ENCODE peak calls at places on chromosomes 7 and 10, in ten cellular contexts. N is AG09309, B is heart left ventricle, T is left ventricle myocardium inferior, H is fibroblast of pulmonary artery, P is uterus, X is PC-9, Y is adrenal gland, A is brain microvascular endothelial cell, M is transverse colon. K is an unnamed sample.
A peak's percentile ranks its signal among the peaks of the same experiment; 100 is the strongest.

GRCh38 chr7:135774284-135774683 is 25.7 kb upstream of the FAM180A start:
- DNase-seq in N (no peak), B (no peak), T (no peak), H (peak; percentile 60), P (no peak), X (peak; percentile 93), Y (no peak), A (no peak), M (peak; percentile 20), K (no peak)

GRCh38 chr10:117131390-117132327 is 6.4 kb downstream of the VAX1 start:
- DNase-seq in N (no peak), B (no peak), T (no peak), H (no peak), P (no peak), X (no peak), Y (no peak), A (no peak), M (peak; percentile 18), K (no peak)

GRCh38 chr10:7260412-7260900 is 150.4 kb downstream of the SFMBT2 start:
- DNase-seq in N (peak; percentile 83), B (peak; percentile 87), T (peak; percentile 56), H (peak; percentile 99), P (peak; percentile 78), X (no peak), Y (peak; percentile 94), A (peak; percentile 45), M (peak; percentile 44), K (peak; percentile 51)

GRCh38 chr10:33321516-33321915 is 13.0 kb downstream of the NRP1 start:
- DNase-seq in N (no peak), B (no peak), T (no peak), H (no peak), P (no peak), X (no peak), Y (no peak), A (no peak), M (no peak), K (no peak)

GRCh38 chr10:124693801-124694416 is 50.3 kb downstream of the FAM53B start:
- DNase-seq in N (no peak), B (peak; percentile 47), T (no peak), H (no peak), P (no peak), X (no peak), Y (no peak), A (no peak), M (no peak), K (no peak)

GRCh38 chr10:133201948-133202725 is 27.9 kb upstream of the UTF1 start:
- DNase-seq in N (no peak), B (no peak), T (no peak), H (no peak), P (no peak), X (no peak), Y (no peak), A (no peak), M (no peak), K (no peak)

GRCh38 chr7:157548691-157549265 is 212.0 kb downstream of the DNAJB6 start:
- DNase-seq in N (no peak), B (no peak), T (no peak), H (no peak), P (no peak), X (no peak), Y (no peak), A (no peak), M (no peak), K (no peak)

GRCh38 chr10:122373713-122374112 is 795 bp upstream of the PLEKHA1 start:
- DNase-seq in N (no peak), B (no peak), T (no peak), H (peak; percentile 30), P (no peak), X (no peak), Y (no peak), A (peak; percentile 8), M (peak; percentile 17), K (no peak)

GRCh38 chr10:35911954-35912353 is 269.9 kb upstream of the FZD8 start:
- DNase-seq in N (no peak), B (no peak), T (no peak), H (no peak), P (no peak), X (no peak), Y (no peak), A (no peak), M (no peak), K (no peak)

GRCh38 chr10:35912615-35913170 is 270.6 kb upstream of the FZD8 start:
- DNase-seq in N (peak; percentile 59), B (no peak), T (no peak), H (peak; percentile 52), P (peak; percentile 23), X (no peak), Y (no peak), A (no peak), M (no peak), K (no peak)

GRCh38 chr10:35921866-35922265 is 279.8 kb upstream of the FZD8 start:
- DNase-seq in N (no peak), B (no peak), T (no peak), H (no peak), P (no peak), X (no peak), Y (no peak), A (no peak), M (no peak), K (no peak)

GRCh38 chr10:35913628-35914027 is 271.5 kb upstream of the FZD8 start:
- DNase-seq in N (no peak), B (no peak), T (no peak), H (peak; percentile 28), P (no peak), X (no peak), Y (no peak), A (no peak), M (no peak), K (no peak)

DNA sequence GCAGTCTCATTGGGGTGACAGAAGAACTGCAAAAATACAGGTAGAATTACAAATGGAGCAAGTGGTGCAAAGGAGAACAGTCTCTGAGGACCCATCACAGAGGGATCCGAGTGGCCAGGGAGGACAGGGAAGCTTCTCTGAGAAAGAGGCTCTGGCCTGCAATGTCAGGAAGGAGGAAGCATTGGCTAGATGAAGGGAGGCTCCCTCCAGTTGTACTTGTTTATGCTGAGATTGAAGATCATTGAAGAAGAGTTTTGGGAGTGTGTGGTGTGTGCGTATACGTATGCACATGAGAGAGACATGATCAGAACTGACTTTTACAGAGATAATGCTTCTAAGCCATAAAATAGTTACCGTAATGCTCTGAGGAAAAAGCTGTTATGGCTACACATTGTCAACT is 274.7 kb upstream of the FZD8 start:
- DNase-seq in N (no peak), B (no peak), T (no peak), H (no peak), P (no peak), X (no peak), Y (no peak), A (no peak), M (no peak), K (no peak)
- TF ChIP-seq CTCF in N (peak; percentile 22), B (peak; percentile 42), T (peak; percentile 41), H (no peak), P (no peak), X (no peak), Y (no peak), A (peak; percentile 46), M (peak; percentile 29), K (no peak)

GRCh38 chr10:13827418-13827817 is 240.7 kb downstream of the PRPF18 start:
- DNase-seq in N (no peak), B (no peak), T (no peak), H (peak; percentile 39), P (no peak), X (no peak), Y (no peak), A (no peak), M (no peak), K (no peak)
- H3K4me3 ChIP-seq in N (no peak overlapping the region), B (peak overlapping the region; percentile 6), T (no peak overlapping the region), H (no peak overlapping the region), P (no peak overlapping the region), X (no peak overlapping the region), Y (no peak overlapping the region), A (no peak overlapping the region), M (no peak overlapping the region), K (no peak overlapping the region)

DNA sequence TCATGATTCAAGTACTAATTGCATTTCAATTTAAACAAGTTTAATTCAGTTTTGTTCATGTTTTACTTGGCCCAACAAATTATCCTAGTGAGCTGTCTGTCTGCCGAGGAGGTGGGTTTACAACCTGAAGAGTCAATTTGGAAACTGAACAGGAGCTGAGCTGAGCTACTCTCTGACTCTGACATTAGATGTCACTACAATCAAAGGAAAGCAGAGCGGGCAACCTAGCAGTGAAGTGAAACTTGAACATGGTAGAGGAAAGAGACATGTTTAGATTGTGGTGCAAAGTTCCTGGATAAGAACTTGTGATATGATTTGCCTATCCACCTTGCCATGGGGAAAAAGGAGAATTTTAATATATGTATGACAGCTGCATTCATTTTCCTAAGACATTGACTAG is 9.6 kb upstream of the AGR3 start:
- DNase-seq in N (peak; percentile 29), B (no peak), T (no peak), H (peak; percentile 71), P (no peak), X (peak; percentile 73), Y (no peak), A (peak; percentile 47), M (peak; percentile 23), K (no peak)
- TF ChIP-seq CTCF in N (peak; percentile 65), B (peak; percentile 59), T (peak; percentile 59), H (peak; percentile 53), P (no peak), X (peak; percentile 84), Y (peak; percentile 40), A (peak; percentile 70), M (peak; percentile 39), K (peak; percentile 31)

GRCh38 chr10:22925088-22925487 is 2.8 kb upstream of the ARMC3 start:
- DNase-seq in N (no peak), B (no peak), T (no peak), H (no peak), P (no peak), X (no peak), Y (no peak), A (no peak), M (no peak), K (no peak)

GRCh38 chr10:22932626-22933370 is 4.9 kb downstream of the ARMC3 start:
- DNase-seq in N (no peak), B (peak; percentile 23), T (no peak), H (no peak), P (no peak), X (no peak), Y (no peak), A (no peak), M (no peak), K (no peak)

GRCh38 chr10:22927163-22927562 is 690 bp upstream of the ARMC3 start:
- DNase-seq in N (no peak), B (no peak), T (no peak), H (no peak), P (no peak), X (no peak), Y (no peak), A (no peak), M (no peak), K (no peak)

GRCh38 chr10:22931948-22932347 is 4.1 kb downstream of the ARMC3 start:
- DNase-seq in N (no peak), B (no peak), T (no peak), H (peak; percentile 42), P (no peak), X (peak; percentile 37), Y (no peak), A (peak; percentile 68), M (no peak), K (no peak)

DNA sequence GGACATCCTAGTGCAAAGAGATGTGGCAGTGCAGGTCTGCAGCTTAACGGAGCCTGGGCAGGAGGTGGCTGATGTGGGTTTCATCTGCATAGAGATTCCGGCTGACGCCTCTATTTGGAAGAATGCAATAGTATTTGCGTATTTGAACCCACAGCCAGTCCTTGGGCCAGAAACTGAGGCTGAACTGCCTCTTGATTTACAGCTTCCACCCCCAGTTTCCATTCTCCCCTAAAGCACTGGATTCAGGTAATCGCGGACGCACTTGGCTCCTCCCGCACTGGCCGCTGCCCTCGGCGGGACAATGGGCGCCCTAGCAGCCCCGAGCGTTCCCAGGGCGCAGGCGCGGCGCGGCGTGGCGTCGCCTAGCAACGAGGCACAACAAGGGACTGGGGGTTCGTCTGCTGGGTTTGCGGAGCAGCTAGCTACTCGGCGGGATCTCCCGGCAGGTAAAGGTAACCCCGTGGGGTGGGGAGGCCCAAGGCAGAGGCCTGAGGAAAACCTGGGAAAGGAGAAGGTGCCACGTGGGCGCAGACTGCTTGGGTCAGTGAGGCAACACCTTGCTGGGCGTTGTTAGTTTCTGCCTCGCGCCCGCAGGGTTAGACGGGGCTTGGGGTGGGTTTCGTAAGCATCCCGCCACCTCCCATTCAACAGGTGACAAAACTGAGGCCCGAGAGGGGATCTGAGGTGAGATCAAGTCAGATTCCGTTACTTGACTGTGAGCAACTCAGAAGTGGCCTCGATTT is at the start of gene ARMC3:
- DNase-seq in N (no peak), B (peak; percentile 71), T (peak; percentile 58), H (peak; percentile 49), P (peak; percentile 19), X (peak; percentile 52), Y (no peak), A (peak; percentile 36), M (peak; percentile 38), K (no peak)
- H3K4me3 ChIP-seq in N (peak within 1 kb of the TSS; percentile 34), B (peak within 1 kb of the TSS; percentile 63), T (peak within 1 kb of the TSS; percentile 62), H (peak within 1 kb of the TSS; percentile 54), P (peak within 1 kb of the TSS; percentile 16), X (peak within 1 kb of the TSS; percentile 72), Y (no peak within 1 kb of the TSS), A (peak within 1 kb of the TSS; percentile 64), M (peak within 1 kb of the TSS; percentile 21), K (peak within 1 kb of the TSS; percentile 53)

K was measured in GM12864.